ENCODE peak calls at places on chromosomes 12 and 14, in seven cellular contexts. D is SK-N-SH, W is HCT116, V is HepG2, X is GM12878, Q is K562, M is H1. R is an unnamed sample.

GRCh38 chr14:90778468-90779255 is 37.6 kb downstream of the TTC7B start:
- DNase-seq in X (no peak), W (no peak), M (no peak), V (no peak), Q (no peak), D (no peak), R (no peak)

GRCh38 chr12:92961949-92962348 is 32.9 kb upstream of the EEA1 start:
- DNase-seq in Q (no peak), V (no peak), M (no peak), W (no peak), D (no peak), X (no peak), R (no peak)

GRCh38 chr12:113805201-113805600 is 160.9 kb downstream of the RBM19 start:
- DNase-seq in V (no peak), W (no peak), D (peak), X (no peak), M (no peak), Q (no peak), R (no peak)

GRCh38 chr14:101335061-101335661 is 226.1 kb upstream of the DIO3 start:
- DNase-seq in V (peak), Q (no peak), X (no peak), D (no peak), M (peak), W (no peak), R (peak)

GRCh38 chr12:2113501-2113912 is 60.7 kb downstream of the CACNA1C start:
- DNase-seq in D (no peak), W (no peak), X (no peak), Q (no peak), V (no peak), M (no peak), R (no peak)

GRCh38 chr12:41228066-41228820 is 40.1 kb downstream of the PDZRN4 start:
- DNase-seq in X (no peak), D (no peak), W (no peak), V (no peak), M (no peak), Q (no peak), R (no peak)

GRCh38 chr12:530308-530707 is 70.6 kb downstream of the B4GALNT3 start:
- DNase-seq in D (no peak), V (no peak), X (no peak), Q (no peak), M (no peak), W (no peak), R (no peak)

GRCh38 chr12:4819654-4820053 is 90.1 kb upstream of the KCNA1 start:
- DNase-seq in M (no peak), Q (no peak), D (no peak), W (no peak), X (no peak), V (no peak), R (no peak)

GRCh38 chr12:71455028-71455737 is 15.6 kb downstream of the LGR5 start:
- DNase-seq in W (no peak), M (no peak), Q (no peak), V (no peak), D (no peak), X (no peak), R (no peak)

GRCh38 chr14:35807131-35807961 is 1.7 kb downstream of the RALGAPA1 start:
- DNase-seq in W (no peak), X (no peak), V (peak), D (no peak), M (no peak), Q (no peak), R (no peak)

GRCh38 chr14:35809597-35809996 is 502 bp upstream of the RALGAPA1 start:
- DNase-seq in D (no peak), X (no peak), W (no peak), V (no peak), M (no peak), Q (no peak), R (no peak)

GRCh38 chr14:35810963-35811362 is 1.9 kb upstream of the RALGAPA1 start:
- DNase-seq in Q (no peak), M (no peak), X (no peak), D (no peak), V (no peak), W (no peak), R (no peak)

GRCh38 chr14:35806006-35806907 is 2.8 kb downstream of the RALGAPA1 start:
- DNase-seq in D (no peak), X (no peak), V (peak), W (no peak), M (no peak), Q (no peak), R (no peak)

DNA sequence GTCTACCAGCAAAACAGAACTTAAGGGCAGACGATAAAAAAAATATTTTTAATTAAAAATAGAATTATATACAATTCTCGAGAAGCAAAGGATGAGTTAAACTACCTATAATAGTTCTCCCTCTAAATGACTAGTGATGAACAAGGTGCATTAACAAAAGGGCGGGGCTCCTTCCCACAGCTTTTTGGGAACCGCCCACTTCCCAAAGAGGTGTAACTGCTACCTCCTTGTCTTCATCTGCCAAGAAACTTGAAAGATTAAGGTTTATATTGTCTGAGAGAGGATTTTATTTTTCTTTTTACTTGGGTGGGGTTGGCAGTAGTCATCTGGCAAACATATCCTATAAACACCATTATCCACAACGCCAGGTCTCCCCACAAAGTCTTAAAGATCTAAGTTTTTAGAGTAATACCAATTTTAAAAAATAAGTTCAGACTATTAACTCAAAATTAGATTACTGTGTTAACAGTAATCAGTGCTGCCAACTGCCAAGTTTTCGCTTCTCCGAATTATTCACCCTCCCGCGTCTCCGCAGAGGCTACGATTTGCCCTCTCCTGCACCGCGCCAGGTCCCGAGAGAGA is 928 bp downstream of the RALGAPA1 start:
- DNase-seq in D (no peak), Q (peak), W (no peak), V (no peak), X (no peak), M (no peak), R (peak)
- TF ChIP-seq JUND in D (no peak), Q (no peak), W (no peak), V (no peak), X (no peak), M (no peak), R (no peak)

GRCh38 chr12:120855823-120856589 is 48.2 kb downstream of the SPPL3 start:
- DNase-seq in V (no peak), W (no peak), D (no peak), M (no peak), X (no peak), Q (no peak), R (no peak)
- TF ChIP-seq JUND in V (no peak), W (no peak), D (no peak), M (no peak), X (no peak), Q (no peak), R (no peak)

GRCh38 chr12:38932320-38932719 is 26.9 kb upstream of the CPNE8 start:
- DNase-seq in M (no peak), V (no peak), X (no peak), Q (no peak), D (no peak), W (no peak), R (no peak)
- TF ChIP-seq JUND in M (no peak), V (no peak), X (no peak), Q (no peak), D (no peak), W (no peak), R (no peak)

DNA sequence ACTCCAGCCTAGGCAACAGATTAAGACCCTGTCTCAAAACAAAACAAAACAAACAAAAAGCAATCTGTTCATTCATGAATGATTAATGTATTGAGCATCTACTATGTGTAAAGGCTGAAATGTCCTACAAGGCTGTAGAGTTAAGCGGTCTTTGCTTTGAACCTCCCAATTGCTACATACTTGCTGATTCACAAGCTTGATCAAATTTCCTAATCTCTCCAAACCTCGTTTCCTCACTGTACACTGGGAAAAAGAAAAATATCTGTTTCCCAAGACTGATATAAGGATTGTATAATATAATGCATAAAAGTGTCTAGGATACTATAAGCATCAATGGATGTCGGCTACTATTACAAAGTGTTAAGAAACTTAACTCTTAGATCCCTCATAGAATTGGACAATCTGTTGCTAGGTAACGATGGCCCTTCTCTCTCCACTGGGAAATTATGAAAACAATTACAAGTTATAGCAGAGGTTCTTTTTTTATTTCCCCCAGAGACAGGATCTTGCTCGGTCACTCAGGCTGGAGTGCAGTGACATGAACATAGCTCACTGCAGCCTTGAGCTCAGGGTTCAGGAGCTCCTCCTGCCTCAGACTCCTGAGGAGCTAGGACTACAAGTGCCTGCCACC is 8.0 kb upstream of the RILPL2 start:
- DNase-seq in X (no peak), D (no peak), Q (no peak), M (no peak), V (peak), W (no peak), R (no peak)
- TF ChIP-seq JUND in X (no peak), D (no peak), Q (no peak), M (no peak), V (no peak), W (no peak), R (no peak)

GRCh38 chr14:104678346-104678745 is 11.1 kb upstream of the INF2 start:
- DNase-seq in Q (peak), V (no peak), X (no peak), W (no peak), D (no peak), M (peak), R (no peak)
- TF ChIP-seq JUND in Q (no peak), V (no peak), X (no peak), W (no peak), D (no peak), M (no peak), R (no peak)

GRCh38 chr12:59041241-59042121 is 121.2 kb upstream of the LRIG3 start:
- DNase-seq in W (peak), X (no peak), D (no peak), Q (no peak), M (no peak), V (no peak), R (peak)
- TF ChIP-seq JUND in W (peak), X (no peak), D (peak), Q (no peak), M (no peak), V (no peak), R (peak)

DNA sequence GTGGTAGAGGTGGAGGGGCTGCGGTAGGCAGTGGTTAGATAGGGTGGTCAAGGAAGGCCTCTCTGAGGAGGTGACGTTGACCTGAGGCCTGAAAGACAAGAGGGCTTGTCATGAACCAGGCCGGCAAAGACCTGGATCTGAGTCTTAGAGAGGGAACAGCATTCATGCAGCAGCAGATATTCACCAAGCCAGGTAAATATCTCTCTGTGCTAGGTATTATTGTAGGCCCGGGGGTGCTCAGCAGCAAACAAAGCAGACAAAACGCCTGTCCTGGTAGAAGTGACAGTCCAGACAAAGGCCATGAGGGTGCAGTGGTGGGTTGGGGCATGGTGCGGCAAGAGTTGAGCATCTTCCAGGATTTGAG is 117.6 kb downstream of the PTPN11 start:
- DNase-seq in X (no peak), Q (no peak), M (no peak), V (no peak), D (no peak), W (no peak), R (no peak)
- TF ChIP-seq JUND in X (no peak), Q (no peak), M (no peak), V (no peak), D (no peak), W (no peak), R (no peak)

DNA sequence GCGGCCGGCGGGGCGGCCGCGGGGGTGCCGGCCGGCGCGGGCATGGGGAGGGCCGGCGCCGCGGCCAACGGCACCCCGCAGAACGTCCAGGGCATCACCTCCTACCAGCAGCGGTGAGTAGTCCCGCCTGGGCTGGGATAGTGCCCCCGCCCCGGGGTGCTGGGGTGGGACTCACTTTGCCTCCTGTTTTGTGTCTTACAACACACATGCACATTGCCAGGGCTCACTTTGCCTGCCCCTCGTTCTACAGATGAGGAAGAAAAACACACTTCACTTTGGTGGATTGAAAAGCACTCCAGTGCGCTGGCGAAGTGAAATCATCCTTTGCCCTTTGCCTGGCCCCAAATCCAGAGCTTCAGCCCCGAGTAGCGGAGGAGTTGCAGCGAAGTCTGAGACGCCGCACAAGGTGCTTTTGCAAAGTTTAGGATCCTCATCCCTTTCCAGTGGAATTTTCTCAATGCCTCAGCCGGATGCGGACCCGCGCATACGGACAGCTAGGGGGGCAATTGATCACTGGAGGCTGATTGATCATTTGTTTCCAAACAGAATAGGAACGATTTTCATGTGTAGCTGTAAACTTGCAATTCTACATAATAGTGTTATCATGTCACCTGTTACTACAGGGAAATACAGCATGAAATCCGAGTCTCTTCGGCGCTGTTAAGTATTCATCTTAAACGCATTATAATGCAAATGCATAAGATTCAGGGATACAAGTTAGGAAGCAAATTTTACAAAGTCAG is 3.6 kb upstream of the NPAS3 start:
- DNase-seq in X (no peak), M (peak), Q (no peak), W (no peak), V (no peak), D (no peak), R (no peak)
- TF ChIP-seq JUND in X (no peak), M (no peak), Q (no peak), W (no peak), V (no peak), D (no peak), R (no peak)

R was measured in T47D.